ENCODE peak calls at places on chromosome 14, in seven cellular contexts. K, X, O, Q, V, J and U are unnamed samples.
A peak's percentile ranks its signal among the peaks of the same experiment; 100 is the strongest.

GRCh38 chr14:33691907-33692306 is 259.0 kb downstream of the EGLN3 start:
- DNase-seq in X (no peak), V (no peak), K (no peak), O (no peak), Q (no peak), J (no peak), U (no peak)

GRCh38 chr14:20522332-20522731 is 17.0 kb downstream of the RNASE10 start:
- DNase-seq in O (no peak), V (no peak), J (no peak), K (no peak), X (no peak), Q (no peak), U (no peak)

GRCh38 chr14:90137807-90138206 is 76.0 kb downstream of the KCNK13 start:
- DNase-seq in O (no peak), V (no peak), Q (no peak), X (no peak), J (no peak), K (no peak), U (no peak)

GRCh38 chr14:80395031-80395430 is 183.7 kb upstream of the DIO2 start:
- DNase-seq in X (no peak), K (no peak), J (no peak), Q (peak; percentile 27), O (no peak), V (no peak), U (no peak)

GRCh38 chr14:90544566-90544965 is 147.7 kb downstream of the CALM1 start:
- DNase-seq in V (no peak), Q (no peak), J (no peak), O (no peak), K (no peak), X (no peak), U (no peak)

GRCh38 chr14:64792231-64792630 is 87.5 kb downstream of the SPTB start:
- DNase-seq in X (no peak), K (no peak), J (no peak), O (no peak), V (no peak), Q (no peak), U (no peak)

GRCh38 chr14:30988509-30988908 is 36.9 kb upstream of the AP4S1 start:
- DNase-seq in Q (no peak), O (no peak), J (no peak), X (no peak), K (no peak), V (no peak), U (no peak)

GRCh38 chr14:51566831-51567582 is 84.7 kb upstream of the FRMD6 start:
- DNase-seq in K (no peak), J (no peak), O (no peak), V (no peak), X (no peak), Q (no peak), U (no peak)

GRCh38 chr14:22848391-22849164 is 12.2 kb downstream of the MMP14 start:
- DNase-seq in J (peak; percentile 93), K (peak; percentile 43), V (no peak), O (peak; percentile 27), Q (no peak), X (peak; percentile 44), U (peak; percentile 85)

GRCh38 chr14:99207456-99207855 is 64.5 kb downstream of the BCL11B start:
- DNase-seq in X (no peak), V (peak; percentile 33), Q (no peak), O (no peak), J (no peak), K (no peak), U (no peak)

GRCh38 chr14:33512201-33512600 is 438.7 kb downstream of the EGLN3 start:
- DNase-seq in V (no peak), K (no peak), Q (peak; percentile 50), J (no peak), X (no peak), O (no peak), U (no peak)

GRCh38 chr14:59337151-59337611 is 128.0 kb downstream of the GPR135 start:
- DNase-seq in K (peak; percentile 38), J (peak; percentile 87), V (no peak), X (peak; percentile 29), O (peak; percentile 24), Q (no peak), U (peak; percentile 79)

GRCh38 chr14:35299708-35300107 is 7.5 kb downstream of the PSMA6 start:
- DNase-seq in K (no peak), O (no peak), J (no peak), V (no peak), Q (no peak), X (no peak), U (no peak)

GRCh38 chr14:80629606-80630005 is 311.9 kb downstream of the CEP128 start:
- DNase-seq in O (no peak), V (no peak), K (no peak), X (no peak), Q (no peak), J (no peak), U (no peak)

GRCh38 chr14:96271421-96271762 is 15.4 kb downstream of the BDKRB1 start:
- DNase-seq in X (no peak), Q (no peak), V (no peak), J (no peak), O (no peak), K (no peak), U (no peak)

GRCh38 chr14:80954771-80955299 is 586 bp upstream of the TSHR start:
- DNase-seq in K (peak; percentile 59), J (peak; percentile 82), O (peak; percentile 89), X (peak; percentile 84), V (peak; percentile 88), Q (no peak), U (peak; percentile 80)

GRCh38 chr14:55077691-55078151 is 26.3 kb downstream of the MAPK1IP1L start:
- DNase-seq in V (no peak), X (peak; percentile 79), Q (no peak), J (no peak), K (no peak), O (peak; percentile 42), U (no peak)

GRCh38 chr14:106691601-106692291 is 1165.4 kb downstream of the TMEM121 start:
- DNase-seq in X (peak; percentile 28), K (no peak), O (peak; percentile 15), Q (no peak), V (no peak), J (no peak), U (peak; percentile 55)

GRCh38 chr14:98906123-98906995 is 365.6 kb downstream of the BCL11B start:
- DNase-seq in J (no peak), O (peak; percentile 11), V (peak; percentile 28), K (no peak), Q (no peak), X (no peak), U (peak; percentile 41)

GRCh38 chr14:49930720-49931119 is 37.8 kb downstream of the ARF6 start:
- DNase-seq in K (no peak), V (no peak), O (no peak), Q (no peak), X (no peak), J (no peak), U (no peak)

GRCh38 chr14:71103662-71104484 is 196.6 kb downstream of the PCNX1 start:
- DNase-seq in J (no peak), K (no peak), X (no peak), Q (no peak), O (no peak), V (peak; percentile 72), U (no peak)

GRCh38 chr14:72714094-72714493 is 179.8 kb downstream of the DPF3 start:
- DNase-seq in X (no peak), J (no peak), O (no peak), K (no peak), Q (no peak), V (no peak), U (no peak)

GRCh38 chr14:67636361-67636919 is 16.7 kb downstream of the ARG2 start:
- DNase-seq in Q (no peak), X (no peak), V (no peak), O (no peak), J (no peak), K (peak; percentile 59), U (no peak)

GRCh38 chr14:69715725-69716482 is 51.0 kb upstream of the SRSF5 start:
- DNase-seq in K (no peak), V (peak; percentile 45), Q (peak; percentile 57), O (peak; percentile 53), X (peak; percentile 73), J (peak; percentile 67), U (peak; percentile 60)

GRCh38 chr14:25570483-25570882 is 520.5 kb upstream of the STXBP6 start:
- DNase-seq in V (no peak), J (no peak), Q (no peak), X (no peak), K (no peak), O (peak; percentile 18), U (no peak)

GRCh38 chr14:102772781-102773570 is 4.3 kb upstream of the TRAF3 start:
- DNase-seq in K (no peak), O (no peak), X (no peak), J (no peak), Q (no peak), V (peak; percentile 41), U (no peak)

GRCh38 chr14:63633801-63634200 is 7.9 kb downstream of the WDR89 start:
- DNase-seq in X (no peak), K (no peak), Q (no peak), V (no peak), J (no peak), O (no peak), U (no peak)
- TF ChIP-seq CTCF in X (no peak), K (no peak), Q (no peak), V (no peak), J (no peak), O (peak; percentile 6), U (no peak)

GRCh38 chr14:104685216-104685997 is 4.0 kb upstream of the INF2 start:
- DNase-seq in Q (no peak), O (no peak), J (no peak), X (no peak), K (no peak), V (no peak), U (no peak)
- TF ChIP-seq CTCF in Q (no peak), O (no peak), J (no peak), X (no peak), K (no peak), V (peak; percentile 2), U (no peak)

GRCh38 chr14:93788557-93789365 is 476 bp upstream of the PRIMA1 start:
- DNase-seq in J (peak; percentile 74), O (no peak), V (peak; percentile 75), K (no peak), Q (no peak), X (peak; percentile 58), U (no peak)
- TF ChIP-seq CTCF in J (peak; percentile 83), O (peak; percentile 12), V (no peak), K (peak; percentile 54), Q (no peak), X (peak; percentile 39), U (peak; percentile 44)

GRCh38 chr14:65808390-65808789 is 395.9 kb downstream of the FUT8 start:
- DNase-seq in Q (no peak), V (no peak), O (no peak), J (no peak), X (no peak), K (no peak), U (no peak)

GRCh38 chr14:65817011-65817410 is 404.5 kb downstream of the FUT8 start:
- DNase-seq in V (no peak), K (no peak), O (no peak), X (no peak), J (no peak), Q (no peak), U (no peak)

GRCh38 chr14:65810326-65810725 is 397.8 kb downstream of the FUT8 start:
- DNase-seq in X (no peak), Q (no peak), J (no peak), V (no peak), O (no peak), K (no peak), U (no peak)

GRCh38 chr14:65815127-65815526 is 402.6 kb downstream of the FUT8 start:
- DNase-seq in K (no peak), O (no peak), X (no peak), V (no peak), J (no peak), Q (no peak), U (no peak)

GRCh38 chr14:65813760-65814387 is 401.3 kb downstream of the FUT8 start:
- DNase-seq in J (no peak), X (no peak), Q (no peak), K (no peak), O (no peak), V (no peak), U (no peak)
- TF ChIP-seq CTCF in J (no peak), X (no peak), Q (no peak), K (no peak), O (no peak), V (no peak), U (no peak)